ENCODE peak calls at places on chromosomes 5 and 9, in nine cellular contexts. K is ACHN; Z is T-helper 1 cell; S is activated naive CD4-positive, alpha-beta T cell treated with Interleukin-2 at 50 U/mL for 16 hours; W is right cardiac atrium; U is iPS-NIHi11; E is activated effector memory CD4-positive, alpha-beta T cell treated with Interleukin-2 at 50 U/mL for 16 hours; C is CD4-positive, alpha-beta memory T cell; I is central memory CD8-positive, alpha-beta T cell. Y is an unnamed sample.

GRCh38 chr5:172973931-172974330 is 9.6 kb upstream of the ATP6V0E1 start:
- DNase-seq in K (no peak), Z (no peak), S (no peak), W (no peak), U (no peak), E (no peak), C (no peak), I (no peak), Y (no peak)

GRCh38 chr5:139094154-139095131 is 103.7 kb downstream of the SIL1 start:
- DNase-seq in K (no peak), Z (no peak), S (no peak), W (no peak), U (no peak), E (no peak), C (no peak), I (no peak), Y (no peak)

GRCh38 chr9:104725014-104725413 is 22.5 kb upstream of the NIPSNAP3A start:
- DNase-seq in K (no peak), Z (no peak), S (no peak), W (no peak), U (no peak), E (no peak), C (no peak), I (no peak), Y (no peak)

GRCh38 chr5:172377856-172378255 is 76.5 kb downstream of the SH3PXD2B start:
- DNase-seq in K (no peak), Z (no peak), S (no peak), W (no peak), U (no peak), E (no peak), C (no peak), I (no peak), Y (no peak)

GRCh38 chr5:168307022-168307421 is 15.6 kb downstream of the WWC1 start:
- DNase-seq in K (no peak), Z (no peak), S (no peak), W (no peak), U (no peak), E (no peak), C (no peak), I (no peak), Y (no peak)

GRCh38 chr5:31944683-31945445 is 229.3 kb downstream of the GOLPH3 start:
- DNase-seq in K (no peak), Z (no peak), S (no peak), W (no peak), U (no peak), E (no peak), C (no peak), I (no peak), Y (peak)

GRCh38 chr5:40480392-40480791 is 199.3 kb upstream of the PTGER4 start:
- DNase-seq in K (no peak), Z (no peak), S (peak), W (no peak), U (no peak), E (no peak), C (peak), I (no peak), Y (no peak)

GRCh38 chr5:126056851-126057622 is 366.2 kb upstream of the GRAMD2B start:
- DNase-seq in K (no peak), Z (no peak), S (no peak), W (no peak), U (peak), E (no peak), C (no peak), I (no peak), Y (no peak)

GRCh38 chr5:88805151-88805784 is 77.7 kb downstream of the MEF2C start:
- DNase-seq in K (no peak), Z (no peak), S (no peak), W (no peak), U (no peak), E (no peak), C (no peak), I (no peak), Y (no peak)

GRCh38 chr5:115184780-115185179 is 15.1 kb upstream of the TRIM36 start:
- DNase-seq in K (no peak), Z (no peak), S (no peak), W (no peak), U (no peak), E (no peak), C (no peak), I (no peak), Y (no peak)

GRCh38 chr9:135712571-135713295 is 10.7 kb downstream of the KCNT1 start:
- DNase-seq in K (no peak), Z (no peak), S (no peak), W (no peak), U (no peak), E (no peak), C (no peak), I (no peak), Y (no peak)

Y was measured in DMS 273 treated with DMSO at 0.1 percent for 48 hours.